ENCODE peak calls at places on chromosomes 2 and 18, in four cellular contexts. Q, F, H and X are unnamed samples.

GRCh38 chr2:190627881-190628412 is 20.9 kb upstream of the NAB1 start:
- DNase-seq in Q (peak; percentile 66), F (peak; percentile 18), H (no peak), X (peak; percentile 54)

GRCh38 chr2:24818721-24819167 is 25.5 kb downstream of the CENPO start:
- DNase-seq in Q (no peak), F (no peak), H (no peak), X (no peak)

GRCh38 chr18:75406491-75407445 is 20.7 kb downstream of the SMIM21 start:
- DNase-seq in Q (no peak), F (no peak), H (no peak), X (no peak)

GRCh38 chr2:176483901-176484568 is 214.8 kb downstream of the MTX2 start:
- DNase-seq in Q (no peak), F (no peak), H (no peak), X (no peak)

GRCh38 chr2:72130671-72131360 is 16.8 kb downstream of the CYP26B1 start:
- DNase-seq in Q (no peak), F (no peak), H (no peak), X (no peak)

GRCh38 chr2:100801402-100801801 is 18.5 kb upstream of the NPAS2 start:
- DNase-seq in Q (no peak), F (no peak), H (peak; percentile 40), X (peak; percentile 46)

GRCh38 chr2:71001592-71002570 is 7.2 kb upstream of the TEX261 start:
- DNase-seq in Q (no peak), F (no peak), H (no peak), X (no peak)

GRCh38 chr2:235201796-235202195 is 250.0 kb downstream of the SH3BP4 start:
- DNase-seq in Q (no peak), F (no peak), H (no peak), X (no peak)

GRCh38 chr2:25330273-25330672 is 11.5 kb downstream of the DNMT3A start:
- DNase-seq in Q (no peak), F (no peak), H (no peak), X (no peak)

GRCh38 chr2:158518083-158518482 is 61.3 kb downstream of the PKP4 start:
- DNase-seq in Q (peak; percentile 62), F (no peak), H (no peak), X (peak; percentile 50)

GRCh38 chr2:41922177-41922576 is 125.6 kb upstream of the PKDCC start:
- DNase-seq in Q (no peak), F (no peak), H (peak; percentile 32), X (no peak)

GRCh38 chr2:150548527-150548926 is 61.1 kb upstream of the RND3 start:
- DNase-seq in Q (peak; percentile 35), F (no peak), H (no peak), X (peak; percentile 25)

GRCh38 chr2:177983183-177983788 is 89.3 kb downstream of the PDE11A start:
- DNase-seq in Q (peak; percentile 73), F (no peak), H (peak; percentile 36), X (peak; percentile 80)

GRCh38 chr2:14557921-14558320 is 74.6 kb upstream of the LRATD1 start:
- DNase-seq in Q (no peak), F (no peak), H (peak; percentile 58), X (no peak)

GRCh38 chr2:74576830-74577229 is 22.3 kb downstream of the DOK1 start:
- DNase-seq in Q (no peak), F (no peak), H (peak; percentile 56), X (peak; percentile 86)

GRCh38 chr2:95014126-95014708 is 11.3 kb upstream of the MAL start:
- DNase-seq in Q (no peak), F (no peak), H (no peak), X (no peak)
- H3K9me3 ChIP-seq in Q (no peaks in the 10 kb centered on the region), F (no peaks in the 10 kb centered on the region), H (no peaks in the 10 kb centered on the region), X (no peaks in the 10 kb centered on the region)

DNA sequence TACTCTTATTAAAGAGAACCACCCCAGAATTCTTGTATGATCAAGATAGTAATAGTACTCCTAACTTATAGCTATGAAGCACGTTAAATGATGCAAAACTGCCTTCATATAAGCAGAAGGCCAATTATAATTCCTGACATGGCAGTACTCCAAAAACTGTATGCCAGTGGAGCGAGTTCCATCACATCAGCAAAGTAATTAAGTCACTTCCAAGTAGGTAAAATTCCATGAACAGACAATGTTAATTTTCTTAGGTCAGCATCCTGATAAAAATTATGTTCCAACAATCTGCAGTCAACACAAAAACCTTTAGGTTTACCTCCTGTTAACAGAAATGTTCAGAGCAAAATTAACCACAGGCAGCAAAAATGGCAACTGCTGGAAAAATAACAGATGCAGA is 136.7 kb downstream of the CDH2 start:
- DNase-seq in Q (no peak), F (no peak), H (no peak), X (peak; percentile 16)
- H3K4me1 ChIP-seq in Q (no peaks in the 10 kb centered on the region), F (no peaks in the 10 kb centered on the region), H (no peaks in the 10 kb centered on the region), X (peaks cover 13% of the 10 kb centered on the region)

GRCh38 chr2:110867078-110867477 is 134.7 kb downstream of the ACOXL start:
- DNase-seq in Q (no peak), F (no peak), H (no peak), X (no peak)
- H3K9me3 ChIP-seq in Q (no peaks in the 10 kb centered on the region), F (no peaks in the 10 kb centered on the region), H (no peaks in the 10 kb centered on the region), X (no peaks in the 10 kb centered on the region)

GRCh38 chr18:36772339-36772738 is 56.5 kb downstream of the TPGS2 start:
- DNase-seq in Q (no peak), F (no peak), H (no peak), X (peak; percentile 37)

GRCh38 chr18:36769611-36770314 is 59.0 kb downstream of the TPGS2 start:
- DNase-seq in Q (peak; percentile 35), F (no peak), H (no peak), X (no peak)

GRCh38 chr18:36771246-36771645 is 57.6 kb downstream of the TPGS2 start:
- DNase-seq in Q (no peak), F (no peak), H (no peak), X (no peak)

GRCh38 chr18:36769172-36769571 is 59.6 kb downstream of the TPGS2 start:
- DNase-seq in Q (no peak), F (no peak), H (no peak), X (no peak)

DNA sequence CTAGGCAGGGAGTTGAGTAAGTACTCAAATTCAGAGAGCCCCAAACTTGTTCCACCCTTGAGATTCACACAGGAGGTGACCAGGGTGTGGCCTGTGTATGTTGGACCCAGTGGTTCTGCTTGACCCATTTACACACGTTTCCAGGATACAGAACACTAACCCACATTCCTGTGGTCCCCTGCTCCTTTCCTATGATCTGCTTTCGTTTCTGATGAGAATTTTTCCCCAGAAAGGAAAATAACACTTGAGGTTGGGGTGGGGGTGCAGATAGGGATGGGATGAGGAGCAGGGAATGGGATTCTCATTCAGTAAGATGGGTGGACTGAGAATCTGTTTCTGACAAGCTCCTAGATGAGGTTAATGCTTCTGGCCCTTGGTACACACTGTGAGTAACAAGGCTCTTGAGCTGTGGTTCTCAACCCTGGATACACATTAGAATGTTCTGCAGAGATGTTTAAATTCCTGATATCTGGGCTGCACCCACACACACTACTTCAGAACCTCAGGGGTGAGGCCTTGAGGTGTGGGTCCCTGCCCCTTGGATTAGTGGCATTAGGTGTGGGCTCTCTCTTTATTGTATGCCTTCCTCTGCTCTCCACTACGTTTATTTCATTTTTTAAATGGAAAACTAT is 58.4 kb downstream of the TPGS2 start:
- DNase-seq in Q (no peak), F (no peak), H (no peak), X (no peak)
- H3K4me1 ChIP-seq in Q (peaks cover 15% of the 10 kb centered on the region), F (no peaks in the 10 kb centered on the region), H (peaks cover 3% of the 10 kb centered on the region), X (peaks cover 16% of the 10 kb centered on the region)

DNA sequence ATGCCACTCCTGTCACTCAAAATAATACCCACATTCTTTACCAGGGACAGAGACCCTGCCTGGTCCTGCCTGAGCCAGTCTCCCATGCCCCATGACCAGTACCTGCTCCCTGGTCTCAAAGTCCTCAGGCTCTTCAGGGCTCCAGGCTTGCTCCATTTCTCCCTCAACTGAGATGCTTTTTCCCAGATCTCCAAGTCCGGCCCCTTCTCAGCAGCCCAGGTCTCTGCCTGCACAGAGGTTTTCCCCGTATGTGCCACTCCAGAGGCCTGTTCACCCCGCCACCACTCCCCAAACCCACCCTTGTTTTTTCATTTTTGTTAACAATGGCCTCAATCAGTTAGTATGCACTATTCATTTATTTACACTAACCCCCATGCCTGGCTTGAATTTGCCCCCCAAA is 499.5 kb upstream of the MYT1L start:
- DNase-seq in Q (no peak), F (no peak), H (no peak), X (no peak)
- H3K9me3 ChIP-seq in Q (no peaks in the 10 kb centered on the region), F (no peaks in the 10 kb centered on the region), H (peaks cover 17% of the 10 kb centered on the region), X (no peaks in the 10 kb centered on the region)

DNA sequence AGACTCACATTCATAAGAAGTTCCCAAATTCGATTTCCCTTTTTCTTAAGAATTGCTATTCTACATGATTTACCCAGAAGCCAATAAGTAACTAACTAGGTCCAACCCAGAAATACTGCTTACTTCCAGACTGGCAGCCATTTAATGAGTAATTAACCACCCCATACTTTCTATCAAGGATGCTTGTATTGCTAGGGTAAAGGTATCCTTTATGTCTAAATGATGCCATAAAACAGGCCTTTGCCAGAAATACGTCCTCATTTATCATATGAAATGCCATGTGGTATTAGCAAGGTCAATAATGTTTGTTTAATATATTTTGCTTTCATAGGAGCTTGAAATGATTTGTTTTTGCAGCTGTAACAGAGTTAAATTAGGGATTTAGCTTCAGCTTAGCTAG is 56.1 kb downstream of the PLEKHM3 start:
- DNase-seq in Q (no peak), F (no peak), H (no peak), X (no peak)
- H3K4me1 ChIP-seq in Q (peaks cover 11% of the 10 kb centered on the region), F (no peaks in the 10 kb centered on the region), H (no peaks in the 10 kb centered on the region), X (peaks cover 6% of the 10 kb centered on the region)

GRCh38 chr2:89797320-89798038 is 1106.0 kb downstream of the RPIA start:
- DNase-seq in Q (no peak), F (no peak), H (no peak), X (no peak)
- H3K9me3 ChIP-seq in Q (peaks cover 66% of the 10 kb centered on the region), F (peaks cover 13% of the 10 kb centered on the region), H (peaks cover 97% of the 10 kb centered on the region), X (peaks cover 77% of the 10 kb centered on the region)

GRCh38 chr2:172095905-172096660 is 6.6 kb downstream of the DLX2 start:
- DNase-seq in Q (peak; percentile 80), F (peak; percentile 7), H (no peak), X (peak; percentile 58)
- H3K4me1 ChIP-seq in Q (peaks cover 66% of the 10 kb centered on the region), F (peaks cover 64% of the 10 kb centered on the region), H (peaks cover 51% of the 10 kb centered on the region), X (peaks cover 48% of the 10 kb centered on the region)

DNA sequence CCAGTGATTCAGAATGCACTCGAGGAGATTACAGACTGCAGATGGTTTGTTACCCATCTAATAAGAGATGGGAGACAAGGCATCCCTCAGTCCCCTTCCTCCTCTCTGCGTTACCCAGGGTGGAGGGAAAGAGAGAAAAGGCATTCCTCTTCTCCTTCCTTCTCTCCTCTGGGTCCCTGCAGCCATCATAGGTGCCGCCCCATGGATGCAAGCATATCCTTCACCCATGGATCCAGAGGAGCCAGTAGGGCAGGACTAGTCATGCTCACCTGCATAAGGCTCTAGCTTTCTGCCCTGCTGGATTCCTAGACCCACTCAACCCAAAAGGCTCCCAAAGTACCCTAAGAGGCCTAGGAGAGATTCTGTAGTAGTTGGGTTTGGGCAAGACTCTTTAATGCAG is 20.4 kb downstream of the CMPK2 start:
- DNase-seq in Q (no peak), F (no peak), H (no peak), X (peak; percentile 32)
- H3K9me3 ChIP-seq in Q (peaks cover 51% of the 10 kb centered on the region), F (peaks cover 45% of the 10 kb centered on the region), H (peaks cover 37% of the 10 kb centered on the region), X (peaks cover 62% of the 10 kb centered on the region)

GRCh38 chr2:174121178-174121577 is 127.2 kb downstream of the OLA1 start:
- DNase-seq in Q (peak; percentile 49), F (no peak), H (peak; percentile 7), X (no peak)
- H3K4me1 ChIP-seq in Q (peaks cover 54% of the 10 kb centered on the region), F (no peaks in the 10 kb centered on the region), H (peaks cover 44% of the 10 kb centered on the region), X (peaks cover 13% of the 10 kb centered on the region)